ENCODE peak calls at places on chromosomes 2 and 18, in four cellular contexts. A, K, Z and I are unnamed samples.

GRCh38 chr2:189542145-189542882 is 38.3 kb downstream of the SLC40A1 start:
- DNase-seq in A (no peak), K (peak), Z (no peak), I (no peak)

GRCh38 chr2:206480161-206480560 is 36.8 kb downstream of the ADAM23 start:
- DNase-seq in A (no peak), K (no peak), Z (no peak), I (no peak)

GRCh38 chr2:144458536-144458935 is 61.4 kb downstream of the ZEB2 start:
- DNase-seq in A (no peak), K (no peak), Z (no peak), I (no peak)

GRCh38 chr2:187876554-187876953 is 322.3 kb upstream of the TFPI start:
- DNase-seq in A (no peak), K (no peak), Z (no peak), I (no peak)

GRCh38 chr2:33083671-33084387 is 137.1 kb downstream of the LTBP1 start:
- DNase-seq in A (no peak), K (no peak), Z (no peak), I (no peak)

GRCh38 chr2:147222506-147222905 is 622.3 kb upstream of the ACVR2A start:
- DNase-seq in A (no peak), K (no peak), Z (no peak), I (no peak)

GRCh38 chr18:58231930-58232329 is 187.9 kb downstream of the NEDD4L start:
- DNase-seq in A (peak), K (peak), Z (no peak), I (no peak)

GRCh38 chr2:88834866-88835265 is 143.4 kb downstream of the RPIA start:
- DNase-seq in A (no peak), K (no peak), Z (no peak), I (no peak)

GRCh38 chr2:137826373-137827372 is 137.6 kb upstream of the HNMT start:
- DNase-seq in A (no peak), K (no peak), Z (peak), I (no peak)

GRCh38 chr18:12507007-12507406 is 99.3 kb downstream of the PRELID3A start:
- DNase-seq in A (no peak), K (no peak), Z (no peak), I (no peak)

GRCh38 chr2:195610708-195611107 is 46.3 kb upstream of the SLC39A10 start:
- DNase-seq in A (no peak), K (no peak), Z (no peak), I (no peak)

GRCh38 chr2:236209535-236209934 is 41.3 kb upstream of the GBX2 start:
- DNase-seq in A (no peak), K (no peak), Z (no peak), I (no peak)

GRCh38 chr2:219010162-219010756 is 17.0 kb upstream of the CRYBA2 start:
- DNase-seq in A (peak), K (peak), Z (no peak), I (peak)

GRCh38 chr2:164773635-164774034 is 68.0 kb downstream of the COBLL1 start:
- DNase-seq in A (no peak), K (no peak), Z (no peak), I (no peak)

GRCh38 chr2:55026202-55026601 is 24.0 kb downstream of the RTN4 start:
- DNase-seq in A (no peak), K (peak), Z (no peak), I (no peak)

GRCh38 chr2:188628989-188629889 is 337.6 kb downstream of the GULP1 start:
- DNase-seq in A (no peak), K (no peak), Z (no peak), I (no peak)

GRCh38 chr2:240205348-240205747 is 64.9 kb upstream of the OTOS start:
- DNase-seq in A (no peak), K (no peak), Z (no peak), I (no peak)

GRCh38 chr2:234672498-234673150 is 175.7 kb upstream of the ARL4C start:
- DNase-seq in A (no peak), K (no peak), Z (no peak), I (no peak)

GRCh38 chr2:235005603-235006259 is 53.9 kb downstream of the SH3BP4 start:
- DNase-seq in A (no peak), K (peak), Z (no peak), I (peak)

GRCh38 chr18:72541871-72542690 is 2.1 kb downstream of the CBLN2 start:
- DNase-seq in A (no peak), K (no peak), Z (no peak), I (peak)

GRCh38 chr2:8502316-8502715 is 179.5 kb upstream of the ID2 start:
- DNase-seq in A (no peak), K (no peak), Z (no peak), I (no peak)

GRCh38 chr18:13612111-13612997 is 114.0 kb downstream of the FAM210A start:
- DNase-seq in A (no peak), K (no peak), Z (peak), I (peak)

GRCh38 chr2:150859162-150859561 is 371.7 kb upstream of the RND3 start:
- DNase-seq in A (no peak), K (no peak), Z (no peak), I (no peak)

GRCh38 chr2:24392542-24393059 is 32.3 kb upstream of the ITSN2 start:
- DNase-seq in A (no peak), K (no peak), Z (no peak), I (no peak)

GRCh38 chr2:29372185-29372584 is 257.0 kb downstream of the CLIP4 start:
- DNase-seq in A (no peak), K (no peak), Z (no peak), I (no peak)

GRCh38 chr18:23127145-23127544 is 8.1 kb upstream of the CABLES1 start:
- DNase-seq in A (no peak), K (no peak), Z (no peak), I (no peak)

GRCh38 chr18:22868831-22869230 is 64.3 kb upstream of the RBBP8 start:
- DNase-seq in A (no peak), K (no peak), Z (no peak), I (no peak)

GRCh38 chr2:225070811-225071210 is 28.5 kb upstream of the DOCK10 start:
- DNase-seq in A (no peak), K (no peak), Z (no peak), I (no peak)

GRCh38 chr18:13874558-13874957 is 40.8 kb downstream of the MC2R start:
- DNase-seq in A (no peak), K (no peak), Z (no peak), I (no peak)

DNA sequence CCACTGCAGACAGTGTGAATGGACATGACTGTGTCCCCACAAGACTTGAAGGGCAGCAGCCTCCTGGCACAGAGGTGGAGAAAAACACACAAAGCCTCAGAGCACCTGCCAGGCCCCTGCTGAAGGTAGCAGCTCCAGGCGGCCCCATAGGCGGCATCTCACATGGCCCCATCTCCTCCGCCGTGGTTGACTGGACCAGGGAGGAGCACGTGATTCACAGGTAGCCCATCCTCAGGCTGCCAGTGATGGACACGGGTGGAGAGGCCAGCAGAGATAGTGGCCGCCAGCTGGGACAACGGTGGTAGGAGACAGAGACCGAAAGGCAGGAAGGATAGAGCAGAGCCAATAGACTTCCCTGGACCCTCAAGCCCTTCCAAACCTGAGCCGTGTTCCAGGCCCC is 27.0 kb downstream of the GPR55 start:
- DNase-seq in A (no peak), K (no peak), Z (no peak), I (no peak)
- TF ChIP-seq ZBTB33 in A (no peak), K (no peak), Z (no peak), I (no peak)

DNA sequence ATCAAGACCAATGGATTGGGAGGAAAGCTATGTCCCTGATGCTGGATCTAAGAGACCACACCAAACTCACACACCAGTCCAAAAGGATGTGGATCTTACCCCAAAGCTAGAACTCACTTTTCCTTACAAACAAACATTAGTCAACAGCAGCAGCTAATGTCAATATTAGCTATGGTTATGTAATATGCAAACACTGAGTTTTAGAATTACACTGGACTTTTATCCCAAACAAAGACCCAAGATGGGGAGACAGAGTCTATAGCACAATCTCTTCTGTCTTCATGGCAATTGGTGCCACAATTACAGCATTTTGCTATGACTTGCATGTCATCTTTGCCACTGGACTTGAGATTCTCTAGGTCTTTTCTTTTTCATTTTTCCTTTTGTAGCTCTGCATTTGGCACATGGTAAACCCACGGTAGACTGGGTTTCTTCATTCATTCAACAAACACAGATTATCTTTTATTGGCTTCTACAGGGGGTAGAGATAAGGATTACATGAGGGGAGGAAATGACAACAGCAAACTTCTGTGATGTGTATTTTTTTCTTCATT is 59.0 kb downstream of the SPRED2 start:
- DNase-seq in A (no peak), K (peak), Z (no peak), I (no peak)
- TF ChIP-seq GABPA in A (no peak), K (no peak), Z (no peak), I (no peak)

DNA sequence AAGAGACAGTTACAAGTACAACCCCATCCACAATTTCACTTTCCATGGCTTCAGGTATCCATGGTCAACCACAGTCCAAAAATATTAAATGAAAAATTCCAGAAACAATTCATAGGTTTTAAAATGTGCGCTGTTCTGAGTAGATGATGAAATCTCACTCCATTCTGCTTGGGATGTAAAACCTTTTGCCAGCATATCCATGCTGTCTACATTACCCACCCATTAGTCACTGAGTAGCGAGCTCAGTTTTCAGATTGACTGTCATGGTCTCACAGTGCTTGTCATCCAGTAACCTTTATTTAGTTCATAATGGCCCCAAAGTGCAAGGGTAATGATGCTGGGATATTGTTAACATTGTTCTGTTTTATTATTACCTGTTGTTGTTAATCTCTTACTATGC is 40.5 kb downstream of the SMAD4 start:
- DNase-seq in A (no peak), K (no peak), Z (no peak), I (no peak)
- TF ChIP-seq ZBTB33 in A (no peak), K (no peak), Z (no peak), I (no peak)

GRCh38 chr2:176812376-176812775 is 400.2 kb upstream of the HNRNPA3 start:
- DNase-seq in A (no peak), K (no peak), Z (no peak), I (no peak)
- TF ChIP-seq GABPA in A (no peak), K (no peak), Z (no peak), I (no peak)

GRCh38 chr2:178070824-178071223 is 1.8 kb downstream of the PDE11A start:
- DNase-seq in A (no peak), K (peak), Z (no peak), I (no peak)

GRCh38 chr2:178068823-178069454 is 3.6 kb downstream of the PDE11A start:
- DNase-seq in A (no peak), K (no peak), Z (no peak), I (no peak)

GRCh38 chr2:178066890-178067669 is 5.5 kb downstream of the PDE11A start:
- DNase-seq in A (no peak), K (no peak), Z (no peak), I (no peak)

GRCh38 chr2:178072000-178072382 is 586 bp downstream of the PDE11A start:
- DNase-seq in A (no peak), K (no peak), Z (no peak), I (no peak)

DNA sequence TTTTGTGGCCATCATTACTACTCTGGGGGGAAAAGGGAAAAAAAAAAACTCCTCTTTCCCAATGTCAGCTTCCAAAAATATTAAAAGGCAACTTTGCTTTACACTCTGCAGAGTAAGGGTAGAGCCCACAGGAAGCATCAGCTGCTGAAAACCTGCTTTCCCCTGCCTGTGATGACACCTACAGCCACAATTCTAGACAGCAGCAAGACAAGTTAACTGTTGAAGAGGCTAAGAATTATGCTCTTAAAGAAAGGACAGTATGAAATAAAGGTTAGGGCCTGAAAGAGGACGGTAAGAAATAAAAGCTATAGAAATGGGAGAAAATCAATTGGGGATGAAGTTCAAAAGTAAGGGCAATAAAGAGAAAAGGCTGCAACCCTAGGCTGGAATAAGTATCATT is 3.0 kb downstream of the PDE11A start:
- DNase-seq in A (no peak), K (no peak), Z (no peak), I (no peak)
- TF ChIP-seq ZBTB33 in A (no peak), K (no peak), Z (no peak), I (no peak)